ENCODE peak calls at places on chromosome 19, in five cellular contexts. One of them, this sample, is unnamed.

GRCh38 chr19:1446713-1447564 is 3.0 kb upstream of the APC2 start:
- DNase-seq in HL-60: no peak
- DNase-seq in gastrocnemius medialis: no peak
- DNase-seq in thoracic aorta: no peak
- DNase-seq in dorsolateral prefrontal cortex: no peak
- DNase-seq in this sample: no peak

GRCh38 chr19:51607920-51608562 is 22.2 kb downstream of the SIGLEC5 start:
- DNase-seq in HL-60: peak
- DNase-seq in gastrocnemius medialis: peak
- DNase-seq in thoracic aorta: no peak
- DNase-seq in dorsolateral prefrontal cortex: peak
- DNase-seq in this sample: peak

GRCh38 chr19:2969104-2969504 is 8.3 kb upstream of the TLE6 start:
- DNase-seq in HL-60: no peak
- DNase-seq in gastrocnemius medialis: no peak
- DNase-seq in thoracic aorta: no peak
- DNase-seq in dorsolateral prefrontal cortex: no peak
- DNase-seq in this sample: no peak

GRCh38 chr19:42402376-42403116 is 12.4 kb upstream of the CNFN start:
- DNase-seq in HL-60: no peak
- DNase-seq in gastrocnemius medialis: no peak
- DNase-seq in thoracic aorta: no peak
- DNase-seq in dorsolateral prefrontal cortex: no peak
- DNase-seq in this sample: no peak

GRCh38 chr19:33054623-33055022 is 10.1 kb downstream of the RHPN2 start:
- DNase-seq in HL-60: no peak
- DNase-seq in gastrocnemius medialis: no peak
- DNase-seq in thoracic aorta: no peak
- DNase-seq in dorsolateral prefrontal cortex: no peak
- DNase-seq in this sample: no peak

GRCh38 chr19:55353803-55354697 is 469 bp downstream of the COX6B2 start:
- DNase-seq in HL-60: no peak
- DNase-seq in gastrocnemius medialis: no peak
- DNase-seq in thoracic aorta: no peak
- DNase-seq in dorsolateral prefrontal cortex: no peak
- DNase-seq in this sample: peak

GRCh38 chr19:57825501-57825900 is 4.6 kb upstream of the ZNF587B start:
- DNase-seq in HL-60: no peak
- DNase-seq in gastrocnemius medialis: no peak
- DNase-seq in thoracic aorta: no peak
- DNase-seq in dorsolateral prefrontal cortex: no peak
- DNase-seq in this sample: no peak

GRCh38 chr19:45972081-45972943 is 1.4 kb downstream of the NOVA2 start:
- DNase-seq in HL-60: peak
- DNase-seq in gastrocnemius medialis: no peak
- DNase-seq in thoracic aorta: no peak
- DNase-seq in dorsolateral prefrontal cortex: peak
- DNase-seq in this sample: no peak

GRCh38 chr19:2528543-2529173 is 52.7 kb downstream of the GADD45B start:
- DNase-seq in HL-60: no peak
- DNase-seq in gastrocnemius medialis: no peak
- DNase-seq in thoracic aorta: no peak
- DNase-seq in dorsolateral prefrontal cortex: no peak
- DNase-seq in this sample: no peak

GRCh38 chr19:14363203-14364097 is 17.8 kb upstream of the ADGRE5 start:
- DNase-seq in HL-60: peak
- DNase-seq in gastrocnemius medialis: peak
- DNase-seq in thoracic aorta: peak
- DNase-seq in dorsolateral prefrontal cortex: peak
- DNase-seq in this sample: peak

GRCh38 chr19:18399008-18399407 is 1.6 kb upstream of the LRRC25 start:
- DNase-seq in HL-60: no peak
- DNase-seq in gastrocnemius medialis: no peak
- DNase-seq in thoracic aorta: no peak
- DNase-seq in dorsolateral prefrontal cortex: no peak
- DNase-seq in this sample: no peak

GRCh38 chr19:6490134-6490533 is 8.5 kb upstream of the DENND1C start:
- DNase-seq in HL-60: no peak
- DNase-seq in gastrocnemius medialis: no peak
- DNase-seq in thoracic aorta: no peak
- DNase-seq in dorsolateral prefrontal cortex: no peak
- DNase-seq in this sample: no peak

GRCh38 chr19:5369962-5370367 is 29.4 kb upstream of the PTPRS start:
- DNase-seq in HL-60: peak
- DNase-seq in gastrocnemius medialis: no peak
- DNase-seq in thoracic aorta: no peak
- DNase-seq in dorsolateral prefrontal cortex: peak
- DNase-seq in this sample: peak

GRCh38 chr19:4379383-4380253 is 20.7 kb downstream of the SH3GL1 start:
- DNase-seq in HL-60: no peak
- DNase-seq in gastrocnemius medialis: peak
- DNase-seq in thoracic aorta: no peak
- DNase-seq in dorsolateral prefrontal cortex: no peak
- DNase-seq in this sample: no peak

GRCh38 chr19:22783651-22784050 is 300 bp downstream of the ZNF99 start:
- DNase-seq in HL-60: no peak
- DNase-seq in gastrocnemius medialis: no peak
- DNase-seq in thoracic aorta: no peak
- DNase-seq in dorsolateral prefrontal cortex: no peak
- DNase-seq in this sample: no peak

GRCh38 chr19:46182476-46182875 is 34.4 kb downstream of the IGFL2 start:
- DNase-seq in HL-60: no peak
- DNase-seq in gastrocnemius medialis: no peak
- DNase-seq in thoracic aorta: no peak
- DNase-seq in dorsolateral prefrontal cortex: no peak
- DNase-seq in this sample: no peak

GRCh38 chr19:29404951-29405727 is 120.7 kb upstream of the VSTM2B start:
- DNase-seq in HL-60: no peak
- DNase-seq in gastrocnemius medialis: no peak
- DNase-seq in thoracic aorta: no peak
- DNase-seq in dorsolateral prefrontal cortex: peak
- DNase-seq in this sample: no peak

GRCh38 chr19:41860419-41861097 is 503 bp downstream of the RPS19 start:
- DNase-seq in HL-60: no peak
- DNase-seq in gastrocnemius medialis: no peak
- DNase-seq in thoracic aorta: no peak
- DNase-seq in dorsolateral prefrontal cortex: no peak
- DNase-seq in this sample: no peak

GRCh38 chr19:56333506-56333905 is 18.9 kb upstream of the ZSCAN5A start:
- DNase-seq in HL-60: peak
- DNase-seq in gastrocnemius medialis: no peak
- DNase-seq in thoracic aorta: no peak
- DNase-seq in dorsolateral prefrontal cortex: no peak
- DNase-seq in this sample: peak

GRCh38 chr19:46634656-46635218 is 1.3 kb downstream of the GNG8 start:
- DNase-seq in HL-60: no peak
- DNase-seq in gastrocnemius medialis: no peak
- DNase-seq in thoracic aorta: no peak
- DNase-seq in dorsolateral prefrontal cortex: no peak
- DNase-seq in this sample: no peak

GRCh38 chr19:45218887-45219780 is 26.1 kb downstream of the EXOC3L2 start:
- DNase-seq in HL-60: no peak
- DNase-seq in gastrocnemius medialis: no peak
- DNase-seq in thoracic aorta: no peak
- DNase-seq in dorsolateral prefrontal cortex: no peak
- DNase-seq in this sample: no peak

GRCh38 chr19:47056416-47056815 is 8.0 kb upstream of the TMEM160 start:
- DNase-seq in HL-60: no peak
- DNase-seq in gastrocnemius medialis: no peak
- DNase-seq in thoracic aorta: no peak
- DNase-seq in dorsolateral prefrontal cortex: no peak
- DNase-seq in this sample: no peak

GRCh38 chr19:58476498-58477015 is 405 bp downstream of the ZNF446 start:
- DNase-seq in HL-60: no peak
- DNase-seq in gastrocnemius medialis: no peak
- DNase-seq in thoracic aorta: peak
- DNase-seq in dorsolateral prefrontal cortex: peak
- DNase-seq in this sample: no peak

GRCh38 chr19:19662344-19662743 is 1.1 kb downstream of the ATP13A1 start:
- DNase-seq in HL-60: no peak
- DNase-seq in gastrocnemius medialis: no peak
- DNase-seq in thoracic aorta: no peak
- DNase-seq in dorsolateral prefrontal cortex: no peak
- DNase-seq in this sample: no peak

GRCh38 chr19:19661675-19662251 is 1.7 kb downstream of the ATP13A1 start:
- DNase-seq in HL-60: peak
- DNase-seq in gastrocnemius medialis: no peak
- DNase-seq in thoracic aorta: no peak
- DNase-seq in dorsolateral prefrontal cortex: no peak
- DNase-seq in this sample: no peak

GRCh38 chr19:19661141-19661674 is 2.3 kb downstream of the ATP13A1 start:
- DNase-seq in HL-60: no peak
- DNase-seq in gastrocnemius medialis: no peak
- DNase-seq in thoracic aorta: no peak
- DNase-seq in dorsolateral prefrontal cortex: no peak
- DNase-seq in this sample: no peak

GRCh38 chr19:19662866-19663291 is 597 bp downstream of the ATP13A1 start:
- DNase-seq in HL-60: peak
- DNase-seq in gastrocnemius medialis: no peak
- DNase-seq in thoracic aorta: no peak
- DNase-seq in dorsolateral prefrontal cortex: no peak
- DNase-seq in this sample: no peak

GRCh38 chr19:19663292-19664120 is at the start of gene ATP13A1:
- DNase-seq in HL-60: peak
- DNase-seq in gastrocnemius medialis: peak
- DNase-seq in thoracic aorta: peak
- DNase-seq in dorsolateral prefrontal cortex: peak
- DNase-seq in this sample: peak
- TF ChIP-seq CTCF in HL-60: no peak
- TF ChIP-seq CTCF in gastrocnemius medialis: no peak
- TF ChIP-seq CTCF in thoracic aorta: peak
- TF ChIP-seq CTCF in dorsolateral prefrontal cortex: peak
- TF ChIP-seq CTCF in this sample: peak

DNA sequence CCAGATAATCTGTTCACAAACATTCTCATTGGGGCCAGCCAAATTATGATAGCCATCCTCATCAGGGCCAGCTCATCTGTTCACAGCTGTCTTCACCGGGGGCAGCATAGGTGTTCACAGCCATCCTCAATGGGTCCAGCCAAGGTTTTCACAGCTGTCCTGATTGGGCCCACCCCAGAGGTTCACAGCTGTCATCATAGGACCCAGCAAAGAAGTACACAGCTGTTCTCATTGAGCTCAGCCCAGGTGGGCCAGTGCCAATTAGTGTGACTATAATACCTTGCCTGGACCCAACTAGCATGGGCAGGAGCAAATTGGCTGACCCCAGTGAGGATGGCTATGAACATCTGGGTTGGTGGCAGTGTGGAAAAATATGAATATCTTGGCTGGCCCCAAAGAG is 1166.0 kb downstream of the UQCRFS1 start:
- DNase-seq in HL-60: no peak
- DNase-seq in gastrocnemius medialis: no peak
- DNase-seq in thoracic aorta: no peak
- DNase-seq in dorsolateral prefrontal cortex: no peak
- DNase-seq in this sample: no peak
- H3K27ac ChIP-seq in HL-60: no peak
- H3K27ac ChIP-seq in gastrocnemius medialis: no peak
- H3K27ac ChIP-seq in thoracic aorta: no peak
- H3K27ac ChIP-seq in dorsolateral prefrontal cortex: no peak
- H3K27ac ChIP-seq in this sample: no peak

GRCh38 chr19:50465986-50466771 is 10.1 kb upstream of the EMC10 start:
- DNase-seq in HL-60: no peak
- DNase-seq in gastrocnemius medialis: no peak
- DNase-seq in thoracic aorta: no peak
- DNase-seq in dorsolateral prefrontal cortex: no peak
- DNase-seq in this sample: no peak
- TF ChIP-seq CTCF in HL-60: no peak
- TF ChIP-seq CTCF in gastrocnemius medialis: peak
- TF ChIP-seq CTCF in thoracic aorta: no peak
- TF ChIP-seq CTCF in dorsolateral prefrontal cortex: no peak
- TF ChIP-seq CTCF in this sample: peak

DNA sequence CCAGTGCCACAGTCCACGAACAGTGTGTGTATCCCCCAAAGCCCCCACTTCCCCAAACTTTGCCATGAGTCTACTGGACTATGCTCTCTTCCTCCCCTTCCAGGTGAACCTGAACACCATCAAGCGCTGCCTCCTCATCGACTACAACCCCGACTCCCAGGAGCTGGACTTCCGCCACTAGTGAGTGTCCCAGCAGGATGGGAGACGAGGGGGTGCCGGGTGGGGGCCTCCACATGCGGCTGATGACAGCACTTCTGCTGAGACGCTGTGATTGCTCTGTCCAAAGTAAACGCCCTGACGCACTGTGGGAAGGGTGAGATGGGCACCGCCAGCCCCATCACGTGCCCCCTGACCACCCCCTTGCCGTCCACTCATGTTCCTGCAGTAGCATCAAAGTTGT is 2.0 kb upstream of the P2RY11 start:
- DNase-seq in HL-60: no peak
- DNase-seq in gastrocnemius medialis: no peak
- DNase-seq in thoracic aorta: no peak
- DNase-seq in dorsolateral prefrontal cortex: no peak
- DNase-seq in this sample: no peak
- H3K27ac ChIP-seq in HL-60: peak
- H3K27ac ChIP-seq in gastrocnemius medialis: no peak
- H3K27ac ChIP-seq in thoracic aorta: no peak
- H3K27ac ChIP-seq in dorsolateral prefrontal cortex: no peak
- H3K27ac ChIP-seq in this sample: no peak

GRCh38 chr19:15455996-15456395 is 6.2 kb upstream of the WIZ start:
- DNase-seq in HL-60: no peak
- DNase-seq in gastrocnemius medialis: no peak
- DNase-seq in thoracic aorta: no peak
- DNase-seq in dorsolateral prefrontal cortex: no peak
- DNase-seq in this sample: no peak

GRCh38 chr19:15452111-15453047 is 2.6 kb upstream of the WIZ start:
- DNase-seq in HL-60: no peak
- DNase-seq in gastrocnemius medialis: peak
- DNase-seq in thoracic aorta: peak
- DNase-seq in dorsolateral prefrontal cortex: peak
- DNase-seq in this sample: peak

GRCh38 chr19:15453906-15454305 is 4.2 kb upstream of the WIZ start:
- DNase-seq in HL-60: no peak
- DNase-seq in gastrocnemius medialis: no peak
- DNase-seq in thoracic aorta: no peak
- DNase-seq in dorsolateral prefrontal cortex: no peak
- DNase-seq in this sample: no peak

GRCh38 chr19:15453091-15453498 is 3.3 kb upstream of the WIZ start:
- DNase-seq in HL-60: no peak
- DNase-seq in gastrocnemius medialis: no peak
- DNase-seq in thoracic aorta: no peak
- DNase-seq in dorsolateral prefrontal cortex: no peak
- DNase-seq in this sample: no peak

DNA sequence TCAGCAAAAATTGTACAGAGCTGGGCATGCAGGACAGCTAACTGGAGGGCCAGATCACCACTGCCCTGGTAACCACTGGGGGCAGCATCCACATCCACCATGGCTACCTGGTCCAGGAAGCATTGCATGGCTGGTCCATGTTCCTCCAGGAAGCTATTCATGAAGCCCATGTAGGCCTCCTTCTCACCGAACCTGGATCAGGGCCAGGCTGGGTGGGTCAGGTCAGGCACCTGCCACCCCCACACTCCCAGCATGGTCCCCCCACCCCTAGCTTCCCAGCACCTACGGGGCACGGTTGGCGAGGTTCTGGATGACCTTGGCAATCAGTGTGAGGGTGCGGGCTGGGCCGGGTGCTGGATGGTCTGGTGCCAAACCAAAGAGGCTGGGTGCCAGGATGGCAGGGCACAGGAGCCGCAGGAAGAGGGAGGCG is 4.6 kb upstream of the WIZ start:
- DNase-seq in HL-60: no peak
- DNase-seq in gastrocnemius medialis: no peak
- DNase-seq in thoracic aorta: no peak
- DNase-seq in dorsolateral prefrontal cortex: no peak
- DNase-seq in this sample: no peak
- TF ChIP-seq CTCF in HL-60: no peak
- TF ChIP-seq CTCF in gastrocnemius medialis: no peak
- TF ChIP-seq CTCF in thoracic aorta: no peak
- TF ChIP-seq CTCF in dorsolateral prefrontal cortex: no peak
- TF ChIP-seq CTCF in this sample: peak